ENCODE peak calls at places on chromosome 11, in five cellular contexts. One of them, this sample, is unnamed.

GRCh38 chr11:44585421-44585820 is 20.0 kb downstream of the CD82 start:
- DNase-seq in NCI-H187 treated with DMSO at 0.1 percent for 48 hours: no peak
- DNase-seq in neuronal stem cell: no peak
- DNase-seq in hepatocyte: no peak
- DNase-seq in NCI-H510A treated with DMSO at 0.1 percent for 48 hours: no peak
- DNase-seq in this sample: no peak

GRCh38 chr11:15806217-15806616 is 550.1 kb downstream of the SOX6 start:
- DNase-seq in NCI-H187 treated with DMSO at 0.1 percent for 48 hours: no peak
- DNase-seq in hepatocyte: no peak
- DNase-seq in neuronal stem cell: no peak
- DNase-seq in NCI-H510A treated with DMSO at 0.1 percent for 48 hours: no peak
- DNase-seq in this sample: no peak

GRCh38 chr11:45802531-45803317 is 2.2 kb upstream of the SLC35C1 start:
- DNase-seq in NCI-H510A treated with DMSO at 0.1 percent for 48 hours: no peak
- DNase-seq in hepatocyte: no peak
- DNase-seq in neuronal stem cell: no peak
- DNase-seq in NCI-H187 treated with DMSO at 0.1 percent for 48 hours: no peak
- DNase-seq in this sample: no peak

GRCh38 chr11:88709567-88709966 is 356.2 kb downstream of the GRM5 start:
- DNase-seq in NCI-H187 treated with DMSO at 0.1 percent for 48 hours: no peak
- DNase-seq in NCI-H510A treated with DMSO at 0.1 percent for 48 hours: no peak
- DNase-seq in neuronal stem cell: no peak
- DNase-seq in hepatocyte: no peak
- DNase-seq in this sample: no peak

GRCh38 chr11:118552341-118552740 is 13.4 kb downstream of the IFT46 start:
- DNase-seq in hepatocyte: no peak
- DNase-seq in neuronal stem cell: no peak
- DNase-seq in NCI-H187 treated with DMSO at 0.1 percent for 48 hours: no peak
- DNase-seq in NCI-H510A treated with DMSO at 0.1 percent for 48 hours: no peak
- DNase-seq in this sample: no peak

GRCh38 chr11:78420796-78421209 is 3.2 kb upstream of the GAB2 start:
- DNase-seq in NCI-H510A treated with DMSO at 0.1 percent for 48 hours: peak; percentile 55
- DNase-seq in hepatocyte: peak; percentile 47
- DNase-seq in neuronal stem cell: no peak
- DNase-seq in NCI-H187 treated with DMSO at 0.1 percent for 48 hours: peak; percentile 35
- DNase-seq in this sample: peak; percentile 5

GRCh38 chr11:121257976-121258375 is 34.6 kb upstream of the SC5D start:
- DNase-seq in NCI-H187 treated with DMSO at 0.1 percent for 48 hours: no peak
- DNase-seq in hepatocyte: no peak
- DNase-seq in NCI-H510A treated with DMSO at 0.1 percent for 48 hours: no peak
- DNase-seq in neuronal stem cell: no peak
- DNase-seq in this sample: no peak

GRCh38 chr11:117010808-117011540 is 87.3 kb downstream of the SIK3 start:
- DNase-seq in NCI-H187 treated with DMSO at 0.1 percent for 48 hours: no peak
- DNase-seq in NCI-H510A treated with DMSO at 0.1 percent for 48 hours: no peak
- DNase-seq in neuronal stem cell: no peak
- DNase-seq in hepatocyte: no peak
- DNase-seq in this sample: no peak

GRCh38 chr11:125036933-125037332 is 26.2 kb upstream of the SLC37A2 start:
- DNase-seq in NCI-H510A treated with DMSO at 0.1 percent for 48 hours: no peak
- DNase-seq in hepatocyte: no peak
- DNase-seq in NCI-H187 treated with DMSO at 0.1 percent for 48 hours: no peak
- DNase-seq in neuronal stem cell: no peak
- DNase-seq in this sample: no peak

This sample was measured in nephron progenitor cell.